ENCODE peak calls at places on chromosomes 7 and 10, in ten cellular contexts. One of them, this sample, is unnamed.

GRCh38 chr10:18178862-18179483 is 38.7 kb downstream of the CACNB2 start:
- DNase-seq in stimulated activated CD4-positive, alpha-beta T cell treated with anti-CD3 and anti-CD28 coated beads, Interleukin-1b, Interleukin-23, amount 100 ng/mL, for 24 hours: no peak
- DNase-seq in germinal center: no peak
- DNase-seq in DND-41: no peak
- DNase-seq in mammary epithelial cell: no peak
- DNase-seq in NCI-H146: no peak
- DNase-seq in CD8-positive, alpha-beta memory T cell: no peak
- DNase-seq in non-pigmented ciliary epithelial cell: no peak
- DNase-seq in NCI-H1105 treated with DMSO at 0.1 percent for 48 hours: no peak
- DNase-seq in HuH-7: no peak
- DNase-seq in this sample: no peak

GRCh38 chr10:29200280-29200679 is 88.6 kb upstream of the LYZL1 start:
- DNase-seq in stimulated activated CD4-positive, alpha-beta T cell treated with anti-CD3 and anti-CD28 coated beads, Interleukin-1b, Interleukin-23, amount 100 ng/mL, for 24 hours: no peak
- DNase-seq in NCI-H1105 treated with DMSO at 0.1 percent for 48 hours: no peak
- DNase-seq in non-pigmented ciliary epithelial cell: no peak
- DNase-seq in germinal center: no peak
- DNase-seq in mammary epithelial cell: no peak
- DNase-seq in CD8-positive, alpha-beta memory T cell: no peak
- DNase-seq in DND-41: peak
- DNase-seq in HuH-7: no peak
- DNase-seq in NCI-H146: no peak
- DNase-seq in this sample: no peak

GRCh38 chr7:159108491-159108890 is 36.2 kb downstream of the VIPR2 start:
- DNase-seq in mammary epithelial cell: no peak
- DNase-seq in germinal center: no peak
- DNase-seq in non-pigmented ciliary epithelial cell: no peak
- DNase-seq in NCI-H146: no peak
- DNase-seq in NCI-H1105 treated with DMSO at 0.1 percent for 48 hours: no peak
- DNase-seq in DND-41: no peak
- DNase-seq in HuH-7: no peak
- DNase-seq in CD8-positive, alpha-beta memory T cell: no peak
- DNase-seq in stimulated activated CD4-positive, alpha-beta T cell treated with anti-CD3 and anti-CD28 coated beads, Interleukin-1b, Interleukin-23, amount 100 ng/mL, for 24 hours: no peak
- DNase-seq in this sample: no peak

GRCh38 chr7:135245826-135246825 is 12.5 kb downstream of the STRA8 start:
- DNase-seq in CD8-positive, alpha-beta memory T cell: no peak
- DNase-seq in NCI-H146: no peak
- DNase-seq in stimulated activated CD4-positive, alpha-beta T cell treated with anti-CD3 and anti-CD28 coated beads, Interleukin-1b, Interleukin-23, amount 100 ng/mL, for 24 hours: no peak
- DNase-seq in non-pigmented ciliary epithelial cell: no peak
- DNase-seq in germinal center: no peak
- DNase-seq in NCI-H1105 treated with DMSO at 0.1 percent for 48 hours: no peak
- DNase-seq in DND-41: no peak
- DNase-seq in HuH-7: no peak
- DNase-seq in mammary epithelial cell: no peak
- DNase-seq in this sample: no peak

GRCh38 chr7:44046321-44047061 is 2.0 kb downstream of the DBNL start:
- DNase-seq in non-pigmented ciliary epithelial cell: no peak
- DNase-seq in germinal center: peak
- DNase-seq in stimulated activated CD4-positive, alpha-beta T cell treated with anti-CD3 and anti-CD28 coated beads, Interleukin-1b, Interleukin-23, amount 100 ng/mL, for 24 hours: no peak
- DNase-seq in HuH-7: no peak
- DNase-seq in CD8-positive, alpha-beta memory T cell: peak
- DNase-seq in mammary epithelial cell: no peak
- DNase-seq in NCI-H146: no peak
- DNase-seq in DND-41: no peak
- DNase-seq in NCI-H1105 treated with DMSO at 0.1 percent for 48 hours: no peak
- DNase-seq in this sample: no peak

GRCh38 chr7:38568497-38568896 is 62.7 kb downstream of the AMPH start:
- DNase-seq in NCI-H146: no peak
- DNase-seq in CD8-positive, alpha-beta memory T cell: no peak
- DNase-seq in NCI-H1105 treated with DMSO at 0.1 percent for 48 hours: no peak
- DNase-seq in germinal center: no peak
- DNase-seq in mammary epithelial cell: no peak
- DNase-seq in non-pigmented ciliary epithelial cell: no peak
- DNase-seq in HuH-7: no peak
- DNase-seq in stimulated activated CD4-positive, alpha-beta T cell treated with anti-CD3 and anti-CD28 coated beads, Interleukin-1b, Interleukin-23, amount 100 ng/mL, for 24 hours: no peak
- DNase-seq in DND-41: no peak
- DNase-seq in this sample: no peak

GRCh38 chr7:147519062-147519461 is 1071.5 kb upstream of the C7orf33 start:
- DNase-seq in non-pigmented ciliary epithelial cell: no peak
- DNase-seq in germinal center: no peak
- DNase-seq in DND-41: no peak
- DNase-seq in NCI-H146: no peak
- DNase-seq in mammary epithelial cell: no peak
- DNase-seq in NCI-H1105 treated with DMSO at 0.1 percent for 48 hours: no peak
- DNase-seq in stimulated activated CD4-positive, alpha-beta T cell treated with anti-CD3 and anti-CD28 coated beads, Interleukin-1b, Interleukin-23, amount 100 ng/mL, for 24 hours: no peak
- DNase-seq in CD8-positive, alpha-beta memory T cell: no peak
- DNase-seq in HuH-7: no peak
- DNase-seq in this sample: peak

GRCh38 chr7:45031829-45032228 is 31.8 kb downstream of the CCM2 start:
- DNase-seq in CD8-positive, alpha-beta memory T cell: no peak
- DNase-seq in NCI-H146: peak
- DNase-seq in stimulated activated CD4-positive, alpha-beta T cell treated with anti-CD3 and anti-CD28 coated beads, Interleukin-1b, Interleukin-23, amount 100 ng/mL, for 24 hours: no peak
- DNase-seq in NCI-H1105 treated with DMSO at 0.1 percent for 48 hours: no peak
- DNase-seq in DND-41: no peak
- DNase-seq in non-pigmented ciliary epithelial cell: no peak
- DNase-seq in HuH-7: no peak
- DNase-seq in germinal center: no peak
- DNase-seq in mammary epithelial cell: no peak
- DNase-seq in this sample: no peak

GRCh38 chr10:52351911-52352310 is 37.8 kb downstream of the DKK1 start:
- DNase-seq in non-pigmented ciliary epithelial cell: peak
- DNase-seq in mammary epithelial cell: peak
- DNase-seq in germinal center: no peak
- DNase-seq in HuH-7: no peak
- DNase-seq in DND-41: no peak
- DNase-seq in stimulated activated CD4-positive, alpha-beta T cell treated with anti-CD3 and anti-CD28 coated beads, Interleukin-1b, Interleukin-23, amount 100 ng/mL, for 24 hours: no peak
- DNase-seq in CD8-positive, alpha-beta memory T cell: no peak
- DNase-seq in NCI-H146: no peak
- DNase-seq in NCI-H1105 treated with DMSO at 0.1 percent for 48 hours: no peak
- DNase-seq in this sample: no peak

GRCh38 chr10:27745719-27746363 is at the start of gene MKX:
- DNase-seq in stimulated activated CD4-positive, alpha-beta T cell treated with anti-CD3 and anti-CD28 coated beads, Interleukin-1b, Interleukin-23, amount 100 ng/mL, for 24 hours: no peak
- DNase-seq in NCI-H146: no peak
- DNase-seq in CD8-positive, alpha-beta memory T cell: peak
- DNase-seq in NCI-H1105 treated with DMSO at 0.1 percent for 48 hours: peak
- DNase-seq in DND-41: no peak
- DNase-seq in germinal center: no peak
- DNase-seq in non-pigmented ciliary epithelial cell: no peak
- DNase-seq in HuH-7: no peak
- DNase-seq in mammary epithelial cell: peak
- DNase-seq in this sample: peak

GRCh38 chr10:101012525-101013364 is 13.1 kb downstream of the LZTS2 start:
- DNase-seq in DND-41: peak
- DNase-seq in NCI-H1105 treated with DMSO at 0.1 percent for 48 hours: peak
- DNase-seq in non-pigmented ciliary epithelial cell: no peak
- DNase-seq in NCI-H146: peak
- DNase-seq in HuH-7: peak
- DNase-seq in mammary epithelial cell: peak
- DNase-seq in CD8-positive, alpha-beta memory T cell: peak
- DNase-seq in germinal center: peak
- DNase-seq in stimulated activated CD4-positive, alpha-beta T cell treated with anti-CD3 and anti-CD28 coated beads, Interleukin-1b, Interleukin-23, amount 100 ng/mL, for 24 hours: no peak
- DNase-seq in this sample: peak

GRCh38 chr7:114418117-114418516 is 3.5 kb downstream of the FOXP2 start:
- DNase-seq in NCI-H1105 treated with DMSO at 0.1 percent for 48 hours: peak
- DNase-seq in non-pigmented ciliary epithelial cell: no peak
- DNase-seq in stimulated activated CD4-positive, alpha-beta T cell treated with anti-CD3 and anti-CD28 coated beads, Interleukin-1b, Interleukin-23, amount 100 ng/mL, for 24 hours: no peak
- DNase-seq in germinal center: no peak
- DNase-seq in NCI-H146: peak
- DNase-seq in CD8-positive, alpha-beta memory T cell: no peak
- DNase-seq in DND-41: no peak
- DNase-seq in mammary epithelial cell: no peak
- DNase-seq in HuH-7: no peak
- DNase-seq in this sample: no peak

GRCh38 chr7:155252388-155252957 is 45.2 kb upstream of the INSIG1 start:
- DNase-seq in DND-41: no peak
- DNase-seq in mammary epithelial cell: no peak
- DNase-seq in germinal center: no peak
- DNase-seq in non-pigmented ciliary epithelial cell: no peak
- DNase-seq in CD8-positive, alpha-beta memory T cell: no peak
- DNase-seq in stimulated activated CD4-positive, alpha-beta T cell treated with anti-CD3 and anti-CD28 coated beads, Interleukin-1b, Interleukin-23, amount 100 ng/mL, for 24 hours: no peak
- DNase-seq in NCI-H1105 treated with DMSO at 0.1 percent for 48 hours: no peak
- DNase-seq in HuH-7: no peak
- DNase-seq in NCI-H146: no peak
- DNase-seq in this sample: no peak

GRCh38 chr10:33163941-33164824 is 170.3 kb downstream of the NRP1 start:
- DNase-seq in non-pigmented ciliary epithelial cell: no peak
- DNase-seq in mammary epithelial cell: no peak
- DNase-seq in stimulated activated CD4-positive, alpha-beta T cell treated with anti-CD3 and anti-CD28 coated beads, Interleukin-1b, Interleukin-23, amount 100 ng/mL, for 24 hours: no peak
- DNase-seq in NCI-H146: no peak
- DNase-seq in CD8-positive, alpha-beta memory T cell: no peak
- DNase-seq in NCI-H1105 treated with DMSO at 0.1 percent for 48 hours: peak
- DNase-seq in DND-41: no peak
- DNase-seq in germinal center: no peak
- DNase-seq in HuH-7: no peak
- DNase-seq in this sample: no peak

GRCh38 chr10:21511931-21512330 is 13.6 kb downstream of the SKIDA1 start:
- DNase-seq in NCI-H146: no peak
- DNase-seq in DND-41: no peak
- DNase-seq in HuH-7: no peak
- DNase-seq in mammary epithelial cell: no peak
- DNase-seq in NCI-H1105 treated with DMSO at 0.1 percent for 48 hours: no peak
- DNase-seq in stimulated activated CD4-positive, alpha-beta T cell treated with anti-CD3 and anti-CD28 coated beads, Interleukin-1b, Interleukin-23, amount 100 ng/mL, for 24 hours: no peak
- DNase-seq in non-pigmented ciliary epithelial cell: no peak
- DNase-seq in CD8-positive, alpha-beta memory T cell: no peak
- DNase-seq in germinal center: no peak
- DNase-seq in this sample: no peak

GRCh38 chr7:46932266-46932655 is 649.6 kb downstream of the TNS3 start:
- DNase-seq in germinal center: no peak
- DNase-seq in NCI-H1105 treated with DMSO at 0.1 percent for 48 hours: no peak
- DNase-seq in DND-41: no peak
- DNase-seq in mammary epithelial cell: no peak
- DNase-seq in stimulated activated CD4-positive, alpha-beta T cell treated with anti-CD3 and anti-CD28 coated beads, Interleukin-1b, Interleukin-23, amount 100 ng/mL, for 24 hours: no peak
- DNase-seq in CD8-positive, alpha-beta memory T cell: no peak
- DNase-seq in non-pigmented ciliary epithelial cell: no peak
- DNase-seq in NCI-H146: no peak
- DNase-seq in HuH-7: no peak
- DNase-seq in this sample: no peak

GRCh38 chr7:284762-285722 is 4.9 kb upstream of the FOXL3 start:
- DNase-seq in NCI-H146: no peak
- DNase-seq in DND-41: no peak
- DNase-seq in NCI-H1105 treated with DMSO at 0.1 percent for 48 hours: no peak
- DNase-seq in non-pigmented ciliary epithelial cell: no peak
- DNase-seq in HuH-7: peak
- DNase-seq in stimulated activated CD4-positive, alpha-beta T cell treated with anti-CD3 and anti-CD28 coated beads, Interleukin-1b, Interleukin-23, amount 100 ng/mL, for 24 hours: no peak
- DNase-seq in CD8-positive, alpha-beta memory T cell: no peak
- DNase-seq in mammary epithelial cell: no peak
- DNase-seq in germinal center: no peak
- DNase-seq in this sample: peak